ENCODE peak calls at places on chromosomes 3 and 15, in four cellular contexts. P, H, C and I are unnamed samples.

GRCh38 chr3:46359748-46360509 is 6.0 kb downstream of the CCR2 start:
- DNase-seq in P (no peak), C (no peak), H (no peak), I (no peak)

GRCh38 chr15:88745696-88746095 is 57.5 kb upstream of the ACAN start:
- DNase-seq in P (no peak), C (no peak), H (no peak), I (no peak)

GRCh38 chr3:47851888-47852603 is 49.1 kb downstream of the DHX30 start:
- DNase-seq in C (no peak), H (no peak), P (no peak), I (no peak)

GRCh38 chr3:149306751-149307434 is 26.5 kb downstream of the TM4SF18 start:
- DNase-seq in P (no peak), H (no peak), C (no peak), I (no peak)

GRCh38 chr3:170862618-170863374 is 7.2 kb downstream of the RPL22L1 start:
- DNase-seq in P (no peak), H (no peak), C (no peak), I (no peak)

GRCh38 chr15:92503889-92504288 is 110.2 kb downstream of the ST8SIA2 start:
- DNase-seq in H (no peak), C (no peak), P (no peak), I (no peak)

GRCh38 chr3:50364573-50365079 is 5.3 kb upstream of the TMEM115 start:
- DNase-seq in P (peak), H (no peak), C (no peak), I (no peak)

GRCh38 chr3:66486646-66487045 is 14.2 kb downstream of the LRIG1 start:
- DNase-seq in H (no peak), P (no peak), C (no peak), I (no peak)

GRCh38 chr15:44010114-44010513 is 183.3 kb downstream of the WDR76 start:
- DNase-seq in C (no peak), P (no peak), H (no peak), I (no peak)

GRCh38 chr3:127674099-127674792 is 1.5 kb downstream of the ABTB1 start:
- DNase-seq in P (no peak), C (no peak), H (no peak), I (no peak)

DNA sequence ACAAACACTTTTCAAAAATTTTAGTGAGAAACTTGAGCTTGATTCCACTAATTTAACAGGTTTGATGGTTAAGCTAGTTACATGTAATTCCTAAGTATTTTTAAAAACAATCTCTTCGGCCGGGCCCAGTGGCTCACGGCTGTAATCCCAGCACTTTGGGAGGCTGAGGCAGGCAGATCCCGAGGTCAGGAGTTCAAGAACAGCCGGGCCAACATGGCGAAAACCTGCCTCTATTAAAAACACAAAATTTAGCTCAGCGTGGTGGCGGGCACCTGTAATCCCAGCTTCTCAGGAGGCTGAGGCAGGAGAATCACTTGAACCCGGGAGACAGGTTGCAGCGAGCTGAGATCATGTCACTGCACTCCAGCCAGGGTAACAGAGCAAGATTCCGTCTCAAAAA is 25.3 kb downstream of the TRA2B start:
- DNase-seq in P (no peak), C (no peak), H (no peak), I (no peak)
- TF ChIP-seq POLR2AphosphoS5 in P (no peak), C (no peak), H (no peak), I (no peak)

GRCh38 chr15:36465304-36465703 is 114.1 kb upstream of the CDIN1 start:
- DNase-seq in H (no peak), C (no peak), P (no peak), I (no peak)

GRCh38 chr15:36472672-36473071 is 106.8 kb upstream of the CDIN1 start:
- DNase-seq in C (no peak), H (no peak), P (no peak), I (no peak)

GRCh38 chr15:36468746-36469145 is 110.7 kb upstream of the CDIN1 start:
- DNase-seq in C (no peak), H (no peak), P (no peak), I (no peak)

GRCh38 chr15:36469567-36469966 is 109.9 kb upstream of the CDIN1 start:
- DNase-seq in P (no peak), C (no peak), H (no peak), I (no peak)
- TF ChIP-seq ELF1 in P (no peak), C (no peak), H (no peak), I (no peak)

DNA sequence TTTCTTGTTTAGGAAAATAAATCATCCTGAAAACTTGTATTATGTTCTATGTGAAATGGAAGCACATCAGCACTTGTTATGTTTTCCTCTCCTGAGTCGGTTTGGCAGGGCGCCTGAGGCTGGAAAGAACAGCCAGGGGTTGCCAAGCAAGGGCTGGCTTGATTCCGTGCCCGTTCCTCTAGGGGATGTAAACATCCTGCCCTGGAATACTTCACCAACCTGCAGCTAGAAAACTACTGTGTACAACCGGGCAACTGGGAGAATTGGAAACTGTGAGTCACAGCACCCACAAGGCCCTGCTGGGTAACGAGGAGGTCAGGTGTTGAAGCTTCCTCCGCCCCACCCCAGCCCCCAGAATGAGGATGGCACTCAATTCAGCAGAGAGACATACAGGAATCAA is 67.1 kb downstream of the EIF4E3 start:
- DNase-seq in C (no peak), H (no peak), P (no peak), I (peak)
- TF ChIP-seq POLR2AphosphoS5 in C (no peak), H (no peak), P (no peak), I (no peak)

GRCh38 chr3:126014252-126014651 is 45.3 kb downstream of the ROPN1B start:
- DNase-seq in H (no peak), P (no peak), C (no peak), I (no peak)
- TF ChIP-seq ELF1 in H (no peak), P (no peak), C (no peak), I (no peak)

GRCh38 chr15:39199076-39199475 is 381.8 kb upstream of the THBS1 start:
- DNase-seq in P (no peak), H (peak), C (no peak), I (no peak)
- TF ChIP-seq POLR2AphosphoS5 in P (no peak), H (no peak), C (no peak), I (no peak)